ENCODE peak calls at places on chromosomes 4 and X, in seven cellular contexts. D, R, S, T, P, G and O are unnamed samples.

GRCh38 chr4:185312699-185313098 is 83.0 kb downstream of the LRP2BP start:
- DNase-seq in D (no peak), P (no peak), S (no peak), T (no peak), G (no peak), R (peak; percentile 43), O (no peak)

GRCh38 chr4:14169460-14169859 is 541.9 kb upstream of the BOD1L1 start:
- DNase-seq in T (no peak), P (no peak), G (no peak), D (no peak), S (no peak), R (peak; percentile 65), O (no peak)

GRCh38 chr4:168645933-168646768 is 149.3 kb downstream of the PALLD start:
- DNase-seq in R (no peak), S (no peak), P (no peak), D (no peak), G (no peak), T (no peak), O (no peak)

GRCh38 chrX:64975989-64976672 is at the start of gene ZC4H2:
- DNase-seq in G (peak; percentile 87), S (peak; percentile 76), R (peak; percentile 76), T (peak; percentile 71), P (peak; percentile 75), D (peak; percentile 86), O (peak; percentile 38)

GRCh38 chr4:32010221-32010620 is 1290.1 kb downstream of the PCDH7 start:
- DNase-seq in R (no peak), T (no peak), S (no peak), D (no peak), P (no peak), G (no peak), O (no peak)

GRCh38 chr4:55768291-55768690 is 51.3 kb upstream of the EXOC1L start:
- DNase-seq in S (peak; percentile 77), R (peak; percentile 70), G (no peak), T (no peak), D (no peak), P (no peak), O (no peak)

GRCh38 chrX:2401590-2402360 is 99.0 kb downstream of the DHRSX start:
- DNase-seq in D (no peak), R (no peak), G (no peak), S (no peak), T (no peak), P (peak; percentile 57), O (no peak)

GRCh38 chr4:151489462-151490203 is 80.7 kb downstream of the FHIP1A start:
- DNase-seq in T (no peak), R (no peak), G (no peak), P (no peak), D (no peak), S (peak; percentile 15), O (no peak)

GRCh38 chrX:78102100-78102499 is 1.9 kb upstream of the PGK1 start:
- DNase-seq in S (no peak), R (peak; percentile 60), T (no peak), P (no peak), G (no peak), D (no peak), O (no peak)

GRCh38 chr4:17335371-17335770 is 176.5 kb downstream of the QDPR start:
- DNase-seq in G (no peak), T (no peak), S (no peak), D (no peak), P (no peak), R (no peak), O (no peak)

GRCh38 chrX:124736553-124737240 is 390.3 kb downstream of the SH2D1A start:
- DNase-seq in R (no peak), T (peak; percentile 73), P (no peak), G (no peak), D (peak; percentile 53), S (no peak), O (peak; percentile 10)

GRCh38 chr4:101774807-101775206 is 15.7 kb upstream of the BANK1 start:
- DNase-seq in S (no peak), R (peak; percentile 23), P (no peak), G (no peak), D (no peak), T (no peak), O (no peak)

GRCh38 chr4:26753642-26754041 is 107.0 kb upstream of the STIM2 start:
- DNase-seq in G (peak; percentile 85), D (no peak), T (no peak), R (peak; percentile 68), S (no peak), P (no peak), O (no peak)

GRCh38 chr4:169142390-169142789 is 128.4 kb downstream of the SH3RF1 start:
- DNase-seq in D (no peak), G (no peak), P (no peak), R (peak; percentile 53), S (no peak), T (no peak), O (no peak)

GRCh38 chr4:148850257-148850995 is 408.2 kb upstream of the NR3C2 start:
- DNase-seq in D (no peak), S (no peak), G (no peak), R (no peak), P (no peak), T (no peak), O (no peak)

GRCh38 chr4:148847544-148847943 is 405.3 kb upstream of the NR3C2 start:
- DNase-seq in D (no peak), T (no peak), R (no peak), G (no peak), S (no peak), P (no peak), O (no peak)

GRCh38 chr4:148843625-148844024 is 401.4 kb upstream of the NR3C2 start:
- DNase-seq in G (no peak), D (no peak), T (no peak), S (no peak), R (no peak), P (no peak), O (no peak)

GRCh38 chr4:148849581-148849980 is 407.4 kb upstream of the NR3C2 start:
- DNase-seq in P (no peak), D (no peak), T (no peak), G (no peak), S (no peak), R (no peak), O (no peak)

GRCh38 chr4:148845609-148846008 is 403.4 kb upstream of the NR3C2 start:
- DNase-seq in D (no peak), R (no peak), G (no peak), T (no peak), S (no peak), P (no peak), O (no peak)
- H3K9me3 ChIP-seq in D (no peaks in the 10 kb centered on the region), R (no peaks in the 10 kb centered on the region), G (no peaks in the 10 kb centered on the region), T (no peaks in the 10 kb centered on the region), S (no peaks in the 10 kb centered on the region), P (no peaks in the 10 kb centered on the region), O (no peaks in the 10 kb centered on the region)

DNA sequence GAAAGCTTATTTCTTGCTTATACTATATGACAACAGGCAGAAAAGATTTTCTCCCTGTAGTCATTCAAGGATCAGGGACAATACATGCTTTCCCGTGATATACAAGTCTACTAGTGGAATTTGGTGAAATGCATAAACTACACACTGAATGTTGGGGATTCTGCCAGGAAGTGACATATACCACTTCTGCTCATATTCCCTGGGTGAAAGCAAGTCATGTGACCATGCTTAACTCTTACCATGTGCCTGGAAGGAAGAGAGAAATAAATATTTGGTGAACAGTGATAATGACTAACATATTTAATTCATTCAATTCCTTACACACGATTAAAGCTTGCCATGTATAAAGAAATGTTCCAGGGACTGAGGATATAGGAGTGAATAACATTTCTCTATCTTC is 534.6 kb downstream of the PPARGC1A start:
- DNase-seq in R (no peak), S (no peak), P (no peak), G (no peak), D (no peak), T (no peak), O (no peak)
- H3K9me3 ChIP-seq in R (no peaks in the 10 kb centered on the region), S (no peaks in the 10 kb centered on the region), P (no peaks in the 10 kb centered on the region), G (no peaks in the 10 kb centered on the region), D (no peaks in the 10 kb centered on the region), T (no peaks in the 10 kb centered on the region), O (no peaks in the 10 kb centered on the region)

GRCh38 chr4:44772340-44772739 is 46.0 kb upstream of the GNPDA2 start:
- DNase-seq in P (no peak), S (no peak), T (no peak), G (no peak), R (no peak), D (no peak), O (no peak)
- H3K9me3 ChIP-seq in P (no peaks in the 10 kb centered on the region), S (peaks cover 17% of the 10 kb centered on the region), T (no peaks in the 10 kb centered on the region), G (no peaks in the 10 kb centered on the region), R (peaks cover 4% of the 10 kb centered on the region), D (no peaks in the 10 kb centered on the region), O (no peaks in the 10 kb centered on the region)

DNA sequence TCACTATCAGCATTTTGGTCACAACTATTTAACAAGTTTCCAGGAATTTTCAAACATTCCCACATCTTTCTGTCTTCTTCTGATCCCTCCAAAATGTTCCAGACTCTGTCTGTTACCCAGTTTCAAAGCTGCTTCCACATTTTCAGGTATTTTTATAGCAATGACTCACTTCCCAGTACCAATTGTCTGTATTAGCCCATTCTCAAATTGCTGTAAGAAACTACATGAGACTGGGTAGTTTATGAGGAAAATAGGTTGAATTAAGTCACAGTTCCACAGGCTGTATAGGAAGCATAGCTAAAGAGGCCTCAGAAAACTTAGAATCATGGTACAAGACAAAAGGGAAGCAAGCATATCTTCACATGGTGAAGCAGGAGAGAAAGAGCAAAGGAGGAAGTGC is 475.0 kb upstream of the PCDH7 start:
- DNase-seq in P (no peak), T (no peak), R (no peak), G (no peak), S (no peak), D (no peak), O (no peak)
- H3K9me3 ChIP-seq in P (no peaks in the 10 kb centered on the region), T (no peaks in the 10 kb centered on the region), R (peaks cover 9% of the 10 kb centered on the region), G (peaks cover 5% of the 10 kb centered on the region), S (peaks cover 7% of the 10 kb centered on the region), D (no peaks in the 10 kb centered on the region), O (no peaks in the 10 kb centered on the region)